ENCODE peak calls at places on chromosomes 3 and 15, in five cellular contexts. Y is left ventricle myocardium inferior; M is CD8-positive, alpha-beta T cell; N is esophagus muscularis mucosa; Z is right cardiac atrium. Q is an unnamed sample. For H3K4me1, the result is how much of the 10 kb centered on the place peaks cover.

GRCh38 chr3:110697961-110698360 is 373.7 kb upstream of the NECTIN3 start:
- DNase-seq in N (no peak), Z (no peak), Y (no peak), M (no peak), Q (no peak)

GRCh38 chr3:61315874-61316273 is 64.6 kb upstream of the FHIT start:
- DNase-seq in M (no peak), Z (peak), N (no peak), Y (no peak), Q (no peak)

GRCh38 chr15:92809064-92809879 is 90.9 kb upstream of the CHD2 start:
- DNase-seq in Y (peak), M (peak), Z (peak), N (peak), Q (peak)

GRCh38 chr3:127846576-127846975 is 24.3 kb upstream of the MGLL start:
- DNase-seq in Y (no peak), Z (no peak), M (no peak), N (peak), Q (no peak)

GRCh38 chr3:159169828-159170227 is 368.0 kb downstream of the MFSD1 start:
- DNase-seq in Z (no peak), Y (no peak), N (no peak), M (no peak), Q (no peak)

GRCh38 chr15:89472785-89473256 is 23.6 kb downstream of the RHCG start:
- DNase-seq in N (no peak), Y (peak), M (no peak), Z (no peak), Q (no peak)

GRCh38 chr3:154602241-154602640 is 172.3 kb upstream of the GPR149 start:
- DNase-seq in N (no peak), Z (no peak), M (no peak), Y (no peak), Q (no peak)

GRCh38 chr3:45644467-45645201 is 44.6 kb upstream of the SACM1L start:
- DNase-seq in Z (no peak), N (no peak), M (no peak), Y (no peak), Q (no peak)

GRCh38 chr3:158918008-158918407 is 116.2 kb downstream of the MFSD1 start:
- DNase-seq in Z (peak), Y (no peak), M (no peak), N (peak), Q (no peak)

GRCh38 chr3:126345641-126346460 is 11.4 kb downstream of the KLF15 start:
- DNase-seq in Y (no peak), M (no peak), N (no peak), Z (no peak), Q (no peak)

GRCh38 chr3:158713094-158713499 is 19.2 kb downstream of the RARRES1 start:
- DNase-seq in N (no peak), M (no peak), Y (peak), Z (peak), Q (no peak)

GRCh38 chr3:125062904-125063618 is 7.3 kb upstream of the HEG1 start:
- DNase-seq in Z (peak), M (no peak), Y (peak), N (no peak), Q (no peak)

GRCh38 chr15:29998017-29998416 is 84.7 kb upstream of the GOLGA8J start:
- DNase-seq in M (no peak), N (no peak), Y (no peak), Z (no peak), Q (no peak)

GRCh38 chr3:30472090-30472489 is 134.3 kb upstream of the TGFBR2 start:
- DNase-seq in N (no peak), M (no peak), Y (no peak), Z (no peak), Q (no peak)

GRCh38 chr3:42226470-42227425 is 39.2 kb downstream of the CCK start:
- DNase-seq in Z (no peak), N (no peak), M (no peak), Y (no peak), Q (no peak)

GRCh38 chr3:9881440-9881839 is 1.4 kb upstream of the CIDEC start:
- DNase-seq in N (no peak), M (no peak), Y (no peak), Z (no peak), Q (no peak)

GRCh38 chr15:98085003-98085639 is 124.6 kb downstream of the ARRDC4 start:
- DNase-seq in N (no peak), Y (no peak), Z (no peak), M (no peak), Q (no peak)

DNA sequence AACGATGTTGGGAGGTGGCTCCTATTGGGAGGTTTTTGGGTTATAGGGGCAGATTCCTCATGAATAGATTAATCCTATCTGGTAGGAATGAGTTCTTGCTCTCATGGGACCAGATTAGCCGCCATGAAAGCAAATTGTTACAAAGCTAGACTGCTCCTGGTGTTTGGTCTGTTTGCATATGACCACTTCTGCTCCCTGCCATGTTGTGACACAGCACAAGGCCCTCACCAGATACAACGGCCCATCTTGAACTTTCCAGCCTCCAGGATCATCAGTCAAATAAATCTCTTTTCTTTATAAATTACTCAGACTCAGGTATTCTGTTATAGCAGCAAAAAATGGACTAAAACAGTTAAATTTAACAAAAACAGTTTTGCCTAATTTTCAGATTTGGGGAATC is 34.4 kb downstream of the TRIM42 start:
- DNase-seq in M (no peak), N (no peak), Y (no peak), Z (no peak), Q (no peak)
- H3K4me3 ChIP-seq in M (no peak), N (no peak), Y (no peak), Z (no peak), Q (no peak)

GRCh38 chr3:141530133-141530768 is 43.4 kb downstream of the RASA2 start:
- DNase-seq in N (no peak), Z (no peak), Y (no peak), M (no peak), Q (peak)
- H3K4me1 ChIP-seq in N (under half), Z (under half), Y (under half), M (half or more), Q (under half)

GRCh38 chr15:82611348-82611747 is 35.8 kb downstream of the CPEB1 start:
- DNase-seq in Z (no peak), Y (no peak), N (no peak), M (no peak), Q (no peak)

DNA sequence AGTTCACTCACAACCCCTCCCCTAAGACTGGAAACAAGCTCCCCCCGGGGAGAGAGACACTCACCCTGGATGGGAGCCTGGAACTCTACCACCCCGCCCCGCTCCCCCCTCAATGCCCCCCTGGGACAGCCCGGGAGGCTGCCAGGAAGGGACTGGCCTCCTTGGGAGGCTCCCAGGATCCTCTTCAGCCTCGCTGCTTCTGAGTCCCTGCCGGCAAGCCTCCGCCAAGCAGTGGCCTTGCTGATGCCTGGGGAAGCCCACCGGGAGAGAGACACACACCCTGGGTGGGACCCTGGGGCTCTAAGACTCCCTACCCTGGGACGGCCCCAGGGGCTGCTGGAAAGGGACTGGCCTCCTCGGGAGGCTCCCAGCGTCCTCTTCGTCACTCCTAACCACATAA is 33.4 kb downstream of the CPEB1 start:
- DNase-seq in N (no peak), Y (no peak), M (no peak), Z (peak), Q (no peak)
- H3K27ac ChIP-seq in N (no peak), Y (no peak), M (no peak), Z (no peak), Q (no peak)

GRCh38 chr15:48333553-48333952 is 2.3 kb downstream of the DUT start:
- DNase-seq in N (no peak), Y (no peak), M (no peak), Z (no peak), Q (no peak)
- H3K4me3 ChIP-seq in N (no peak), Y (no peak), M (no peak), Z (no peak), Q (no peak)

DNA sequence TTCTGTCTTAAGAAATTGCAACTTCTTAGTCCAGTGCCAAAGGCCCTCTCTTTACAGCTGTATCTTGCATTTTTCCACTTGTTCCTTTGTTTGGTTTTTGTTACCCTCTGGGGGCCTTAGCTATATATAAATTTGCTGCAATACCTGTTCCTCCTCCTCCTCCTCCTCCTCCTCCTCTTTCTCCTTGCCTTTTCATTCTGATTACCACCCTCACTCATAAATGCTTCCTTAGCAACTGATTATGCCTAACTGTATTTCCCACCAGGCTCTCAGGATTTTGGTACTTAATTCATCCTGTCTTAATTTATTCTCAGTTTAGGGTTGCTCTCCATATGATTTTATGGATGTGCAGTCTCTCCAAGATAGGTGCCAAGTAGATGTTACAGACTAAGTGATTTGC is 65.7 kb downstream of the SLMAP start:
- DNase-seq in Z (no peak), M (no peak), N (no peak), Y (no peak), Q (no peak)
- H3K4me1 ChIP-seq in Z (under half), M (under half), N (under half), Y (half or more), Q (under half)

DNA sequence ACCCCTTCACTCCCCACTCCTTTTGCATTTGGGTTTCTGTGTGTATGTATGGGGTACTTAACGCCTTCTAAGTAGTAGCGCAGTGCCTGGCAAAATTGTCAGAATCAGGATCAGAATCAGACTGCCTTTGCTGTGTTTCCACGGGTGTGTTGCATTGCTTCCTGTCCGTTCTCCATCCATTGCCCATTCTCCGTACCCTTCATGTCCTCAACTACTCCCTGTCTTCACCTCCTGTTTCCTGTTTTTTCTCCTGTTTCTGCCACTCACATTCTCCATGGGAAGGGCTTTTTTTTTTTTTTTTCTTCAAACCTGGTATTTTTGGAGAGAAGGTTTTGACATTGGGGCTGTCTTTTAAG is 112.9 kb downstream of the FNDC3B start:
- DNase-seq in M (no peak), N (no peak), Y (no peak), Z (no peak), Q (no peak)
- H3K27ac ChIP-seq in M (no peak), N (peak), Y (peak), Z (peak), Q (no peak)

GRCh38 chr15:99110581-99111320 is 5.9 kb downstream of the SYNM start:
- DNase-seq in M (no peak), N (no peak), Y (no peak), Z (no peak), Q (no peak)
- H3K4me3 ChIP-seq in M (no peak), N (peak), Y (peak), Z (no peak), Q (no peak)

DNA sequence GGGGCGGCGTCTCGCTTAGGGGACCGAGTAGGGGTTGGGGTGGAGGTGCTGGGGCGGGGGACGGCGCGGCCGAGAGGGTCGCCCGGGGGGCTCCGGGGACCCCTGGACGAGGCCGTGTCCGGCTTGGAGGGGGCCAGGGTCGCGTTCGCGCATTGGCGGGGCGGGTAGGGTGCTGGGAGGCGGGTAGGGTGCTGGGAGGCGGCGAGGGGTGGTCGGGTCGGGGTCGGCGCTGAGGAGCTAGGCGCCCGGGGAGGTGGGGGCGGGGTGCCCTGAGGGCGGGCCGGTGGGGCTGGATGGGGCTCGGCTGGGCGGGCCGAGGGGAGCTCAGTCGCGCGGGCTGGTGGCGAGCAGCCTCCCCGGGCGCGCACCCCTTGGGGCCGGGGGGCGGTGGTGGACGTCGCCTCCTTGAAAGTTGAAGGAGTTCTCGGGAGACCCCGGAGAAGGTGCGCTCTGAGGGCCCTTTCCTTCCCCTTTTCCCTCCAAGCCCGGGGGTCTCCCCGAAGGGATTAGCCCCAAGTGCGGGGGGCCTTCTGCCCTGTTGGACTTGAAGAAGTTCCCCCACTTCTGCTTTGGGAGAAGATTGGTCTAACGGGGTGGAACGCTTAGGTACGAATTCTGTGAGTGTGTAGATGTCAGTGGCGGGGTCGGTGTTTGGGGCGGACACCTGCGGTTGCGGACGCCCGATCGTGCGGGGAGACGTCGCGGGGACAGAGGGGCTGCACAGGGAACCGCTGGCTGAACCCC is 545 bp downstream of the MEF2A start:
- DNase-seq in M (no peak), Z (peak), N (no peak), Y (peak), Q (peak)
- H3K4me1 ChIP-seq in M (under half), Z (under half), N (half or more), Y (half or more), Q (under half)

DNA sequence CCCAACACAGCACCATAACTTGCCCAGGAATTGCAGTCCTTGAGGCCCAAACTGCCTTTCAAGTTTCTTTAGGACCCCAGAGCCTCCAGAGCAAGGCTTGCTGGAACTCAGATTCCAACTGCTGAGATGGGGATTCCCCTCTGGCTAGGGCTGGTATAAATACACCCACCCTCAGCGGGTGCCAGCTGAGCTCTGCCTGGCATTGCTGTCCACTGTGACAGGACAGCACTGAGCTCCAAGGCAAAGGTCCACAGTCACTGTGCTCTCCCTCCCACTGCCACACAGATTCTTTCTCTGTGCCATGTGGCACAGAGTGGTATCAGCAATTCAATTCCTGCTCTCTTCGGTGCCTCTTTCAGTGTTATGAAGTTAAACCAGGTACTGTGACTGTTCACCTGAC is 304.2 kb upstream of the LMCD1 start:
- DNase-seq in Y (no peak), N (no peak), Z (no peak), M (no peak), Q (no peak)
- H3K27ac ChIP-seq in Y (no peak), N (no peak), Z (no peak), M (no peak), Q (no peak)

GRCh38 chr15:57421540-57421939 is 45.2 kb downstream of the CGNL1 start:
- DNase-seq in Z (no peak), N (no peak), Y (no peak), M (no peak), Q (no peak)

GRCh38 chr15:57421110-57421509 is 44.8 kb downstream of the CGNL1 start:
- DNase-seq in Z (no peak), M (no peak), N (no peak), Y (no peak), Q (no peak)

GRCh38 chr15:57423599-57424140 is 47.4 kb downstream of the CGNL1 start:
- DNase-seq in M (no peak), N (no peak), Z (no peak), Y (no peak), Q (no peak)

GRCh38 chr15:57424628-57425405 is 48.5 kb downstream of the CGNL1 start:
- DNase-seq in N (no peak), Y (no peak), Z (no peak), M (no peak), Q (no peak)

GRCh38 chr15:57422113-57422754 is 45.9 kb downstream of the CGNL1 start:
- DNase-seq in N (no peak), Z (no peak), Y (no peak), M (no peak), Q (no peak)
- H3K4me3 ChIP-seq in N (no peak), Z (no peak), Y (no peak), M (no peak), Q (no peak)